ENCODE peak calls at places on chromosomes 7 and 10, in seven cellular contexts. J, F, H, T, S, B and M are unnamed samples.

GRCh38 chr7:1603346-1604211 is 33.7 kb upstream of the PSMG3 start:
- DNase-seq in J (no peak), F (no peak), H (no peak), T (no peak), S (no peak), B (peak; percentile 77), M (no peak)

GRCh38 chr7:85004402-85004801 is 182.5 kb downstream of the SEMA3D start:
- DNase-seq in J (no peak), F (no peak), H (no peak), T (no peak), S (no peak), B (no peak), M (no peak)

GRCh38 chr7:108716783-108717182 is 147.1 kb downstream of the DNAJB9 start:
- DNase-seq in J (no peak), F (no peak), H (no peak), T (peak; percentile 7), S (no peak), B (no peak), M (no peak)

GRCh38 chr10:110535958-110536891 is 31.3 kb upstream of the SMC3 start:
- DNase-seq in J (no peak), F (peak; percentile 80), H (no peak), T (peak; percentile 89), S (peak; percentile 25), B (no peak), M (peak; percentile 49)

GRCh38 chr7:128886391-128887168 is 23.9 kb downstream of the ATP6V1F start:
- DNase-seq in J (no peak), F (peak; percentile 60), H (no peak), T (no peak), S (no peak), B (no peak), M (no peak)

GRCh38 chr10:11869743-11870460 is 46.7 kb downstream of the PROSER2 start:
- DNase-seq in J (no peak), F (no peak), H (no peak), T (no peak), S (no peak), B (no peak), M (no peak)

GRCh38 chr10:31876616-31877352 is 51.8 kb downstream of the ARHGAP12 start:
- DNase-seq in J (no peak), F (no peak), H (no peak), T (no peak), S (no peak), B (no peak), M (no peak)

GRCh38 chr7:151940048-151940845 is 16.0 kb upstream of the GALNTL5 start:
- DNase-seq in J (no peak), F (no peak), H (no peak), T (peak; percentile 81), S (no peak), B (no peak), M (no peak)

GRCh38 chr10:112966191-112966855 is 16.3 kb downstream of the TCF7L2 start:
- DNase-seq in J (no peak), F (no peak), H (no peak), T (no peak), S (no peak), B (no peak), M (no peak)

GRCh38 chr7:115679976-115680375 is 350.6 kb downstream of the TFEC start:
- DNase-seq in J (peak; percentile 50), F (no peak), H (peak; percentile 63), T (peak; percentile 51), S (no peak), B (no peak), M (no peak)

GRCh38 chr7:37047260-37047659 is 323.0 kb upstream of the AOAH start:
- DNase-seq in J (no peak), F (no peak), H (no peak), T (no peak), S (no peak), B (no peak), M (no peak)

GRCh38 chr10:31908157-31908556 is 20.5 kb downstream of the ARHGAP12 start:
- DNase-seq in J (no peak), F (no peak), H (no peak), T (no peak), S (no peak), B (no peak), M (no peak)

GRCh38 chr10:126247454-126247975 is 140.8 kb downstream of the ADAM12 start:
- DNase-seq in J (no peak), F (no peak), H (peak; percentile 18), T (peak; percentile 100), S (no peak), B (no peak), M (no peak)

GRCh38 chr7:157445956-157446295 is 109.1 kb downstream of the DNAJB6 start:
- DNase-seq in J (no peak), F (no peak), H (no peak), T (no peak), S (no peak), B (peak; percentile 55), M (no peak)

GRCh38 chr7:157900011-157900410 is 563.2 kb downstream of the DNAJB6 start:
- DNase-seq in J (no peak), F (no peak), H (no peak), T (no peak), S (no peak), B (peak; percentile 28), M (no peak)

GRCh38 chr7:31906479-31907171 is 163.6 kb downstream of the PDE1C start:
- DNase-seq in J (no peak), F (no peak), H (no peak), T (no peak), S (no peak), B (no peak), M (no peak)

GRCh38 chr7:47153571-47153970 is 428.3 kb downstream of the TNS3 start:
- DNase-seq in J (no peak), F (peak; percentile 74), H (no peak), T (no peak), S (no peak), B (no peak), M (no peak)

GRCh38 chr10:16967000-16967865 is 150.0 kb upstream of the RSU1 start:
- DNase-seq in J (no peak), F (no peak), H (no peak), T (peak; percentile 59), S (no peak), B (no peak), M (no peak)

GRCh38 chr10:127619550-127619949 is 70.4 kb downstream of the NPS start:
- DNase-seq in J (no peak), F (no peak), H (no peak), T (no peak), S (no peak), B (no peak), M (no peak)

GRCh38 chr10:126331101-126331500 is 57.2 kb downstream of the ADAM12 start:
- DNase-seq in J (no peak), F (no peak), H (no peak), T (no peak), S (no peak), B (no peak), M (no peak)

GRCh38 chr7:98702021-98702420 is 84.9 kb downstream of the NPTX2 start:
- DNase-seq in J (no peak), F (no peak), H (no peak), T (no peak), S (no peak), B (no peak), M (no peak)

GRCh38 chr7:90626011-90626410 is 29.9 kb downstream of the CDK14 start:
- DNase-seq in J (no peak), F (no peak), H (no peak), T (peak; percentile 65), S (no peak), B (no peak), M (no peak)

GRCh38 chr10:124094419-124094785 is 1.0 kb upstream of the CHST15 start:
- DNase-seq in J (no peak), F (no peak), H (no peak), T (no peak), S (no peak), B (no peak), M (no peak)

GRCh38 chr7:82444220-82445049 is 858 bp upstream of the CACNA2D1 start:
- DNase-seq in J (peak; percentile 5), F (peak; percentile 66), H (peak; percentile 28), T (no peak), S (no peak), B (peak; percentile 49), M (no peak)

DNA sequence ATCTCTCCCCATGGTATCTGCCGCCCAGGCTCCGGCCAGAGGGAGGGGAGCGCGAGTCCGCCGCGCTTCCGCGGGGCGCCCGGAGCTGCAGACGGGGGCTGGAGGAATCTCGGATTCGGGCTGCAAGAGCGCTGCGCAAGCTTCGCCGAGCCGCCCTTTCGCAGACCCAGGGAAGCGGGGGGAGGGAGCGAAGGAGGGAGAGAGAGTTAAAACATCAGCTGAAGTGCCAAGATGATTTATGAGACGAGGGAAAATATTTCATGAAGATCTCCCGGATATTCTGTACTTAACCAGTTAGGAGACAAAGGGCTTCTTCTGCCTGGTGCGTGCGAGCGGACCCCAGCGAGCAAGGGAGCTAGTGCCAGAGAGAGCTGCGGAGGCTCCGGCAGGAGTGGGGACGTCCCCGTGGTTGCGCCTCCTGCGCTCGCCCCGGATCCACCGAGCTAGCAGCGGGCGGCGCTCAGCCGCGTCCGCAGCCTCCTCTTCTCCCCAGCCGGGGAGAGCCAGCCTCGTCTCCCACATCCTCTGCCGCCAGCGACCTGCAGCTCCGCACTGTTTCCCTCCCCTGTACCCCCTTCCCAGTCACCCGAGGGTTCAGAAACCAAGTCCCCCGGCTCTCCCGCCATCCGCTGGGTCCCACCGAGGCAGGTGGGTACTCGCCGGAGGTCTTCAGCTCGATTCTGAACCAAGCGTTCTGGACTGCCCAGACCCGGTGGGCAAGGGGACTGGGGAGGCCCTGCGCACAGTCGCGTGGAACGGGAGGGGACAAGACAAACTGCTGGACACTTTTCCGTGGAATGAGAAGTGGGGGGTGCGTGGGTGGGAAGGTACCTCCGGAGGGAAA is 1.0 kb upstream of the PAX2 start:
- DNase-seq in J (no peak), F (no peak), H (no peak), T (no peak), S (no peak), B (no peak), M (no peak)
- TF ChIP-seq CTCF in J (no peak), F (no peak), H (no peak), T (no peak), S (no peak), B (no peak), M (no peak)

GRCh38 chr10:132443605-132443997 is 46.6 kb downstream of the PWWP2B start:
- DNase-seq in J (no peak), F (peak; percentile 81), H (no peak), T (peak; percentile 40), S (peak; percentile 64), B (peak; percentile 87), M (peak; percentile 57)
- TF ChIP-seq CTCF in J (no peak), F (peak; percentile 58), H (peak; percentile 53), T (peak; percentile 51), S (peak; percentile 59), B (peak; percentile 19), M (no peak)

GRCh38 chr7:28536259-28536658 is 123.9 kb downstream of the CREB5 start:
- DNase-seq in J (peak; percentile 9), F (no peak), H (peak; percentile 42), T (peak; percentile 34), S (no peak), B (no peak), M (no peak)
- TF ChIP-seq CTCF in J (no peak), F (peak; percentile 15), H (peak; percentile 55), T (peak; percentile 45), S (no peak), B (no peak), M (no peak)

DNA sequence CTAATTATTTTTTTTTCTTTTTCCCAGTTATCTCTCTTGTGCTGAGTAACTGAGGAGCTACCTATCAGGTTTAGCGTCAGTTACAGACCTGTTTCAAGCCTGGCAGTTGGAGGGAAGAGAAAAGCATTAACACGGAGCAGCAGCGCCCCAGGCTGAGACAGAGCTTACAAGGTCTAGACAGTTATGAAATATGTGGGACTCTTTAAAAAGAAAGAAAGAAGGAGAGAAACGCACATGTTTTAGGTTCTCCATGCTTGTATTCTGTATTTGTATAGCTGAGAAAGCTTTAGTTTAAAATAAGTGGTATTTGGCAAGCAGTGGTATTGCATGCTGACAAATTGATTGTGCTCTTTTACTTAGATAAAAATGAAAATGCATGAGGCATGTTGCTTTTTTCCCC is 157.6 kb downstream of the GRK5 start:
- DNase-seq in J (no peak), F (no peak), H (no peak), T (no peak), S (no peak), B (no peak), M (no peak)
- TF ChIP-seq CTCF in J (no peak), F (no peak), H (peak; percentile 30), T (peak; percentile 18), S (no peak), B (no peak), M (no peak)